ENCODE peak calls at places on chromosomes 4 and X, in ten cellular contexts. One of them, this sample, is unnamed. For H3K9me3, the result is how much of the 10 kb centered on the place peaks cover.

GRCh38 chr4:151865327-151865726 is 104.5 kb upstream of the GATB start:
- DNase-seq in cardiac muscle cell: no peak
- DNase-seq in tibial artery: peak
- DNase-seq in ovary: no peak
- DNase-seq in heart right ventricle: peak
- DNase-seq in left lung: peak
- DNase-seq in fibroblast of lung: no peak
- DNase-seq in pancreas: peak
- DNase-seq in CD8-positive, alpha-beta memory T cell: no peak
- DNase-seq in neural progenitor cell: no peak
- DNase-seq in this sample: no peak

GRCh38 chrX:139890991-139891700 is 41.7 kb downstream of the ATP11C start:
- DNase-seq in cardiac muscle cell: peak
- DNase-seq in tibial artery: no peak
- DNase-seq in ovary: no peak
- DNase-seq in heart right ventricle: no peak
- DNase-seq in left lung: no peak
- DNase-seq in fibroblast of lung: peak
- DNase-seq in pancreas: no peak
- DNase-seq in CD8-positive, alpha-beta memory T cell: no peak
- DNase-seq in neural progenitor cell: no peak
- DNase-seq in this sample: no peak

GRCh38 chr4:107838763-107839162 is 14.0 kb downstream of the SGMS2 start:
- DNase-seq in cardiac muscle cell: peak
- DNase-seq in tibial artery: no peak
- DNase-seq in ovary: no peak
- DNase-seq in heart right ventricle: no peak
- DNase-seq in left lung: no peak
- DNase-seq in fibroblast of lung: no peak
- DNase-seq in pancreas: no peak
- DNase-seq in CD8-positive, alpha-beta memory T cell: no peak
- DNase-seq in neural progenitor cell: no peak
- DNase-seq in this sample: no peak

GRCh38 chrX:41785685-41786084 is 61.7 kb downstream of the GPR82 start:
- DNase-seq in cardiac muscle cell: peak
- DNase-seq in tibial artery: no peak
- DNase-seq in ovary: no peak
- DNase-seq in heart right ventricle: no peak
- DNase-seq in left lung: no peak
- DNase-seq in fibroblast of lung: peak
- DNase-seq in pancreas: no peak
- DNase-seq in CD8-positive, alpha-beta memory T cell: no peak
- DNase-seq in neural progenitor cell: no peak
- DNase-seq in this sample: no peak

GRCh38 chr4:118712872-118713271 is 27.7 kb downstream of the METTL14 start:
- DNase-seq in cardiac muscle cell: no peak
- DNase-seq in tibial artery: no peak
- DNase-seq in ovary: no peak
- DNase-seq in heart right ventricle: no peak
- DNase-seq in left lung: no peak
- DNase-seq in fibroblast of lung: peak
- DNase-seq in pancreas: no peak
- DNase-seq in CD8-positive, alpha-beta memory T cell: no peak
- DNase-seq in neural progenitor cell: no peak
- DNase-seq in this sample: no peak

GRCh38 chrX:74656079-74656745 is 41.8 kb upstream of the RLIM start:
- DNase-seq in cardiac muscle cell: no peak
- DNase-seq in tibial artery: no peak
- DNase-seq in ovary: no peak
- DNase-seq in heart right ventricle: no peak
- DNase-seq in left lung: no peak
- DNase-seq in fibroblast of lung: peak
- DNase-seq in pancreas: no peak
- DNase-seq in CD8-positive, alpha-beta memory T cell: no peak
- DNase-seq in neural progenitor cell: no peak
- DNase-seq in this sample: no peak

GRCh38 chrX:118521435-118521834 is 25.8 kb downstream of the DOCK11 start:
- DNase-seq in cardiac muscle cell: peak
- DNase-seq in tibial artery: no peak
- DNase-seq in ovary: no peak
- DNase-seq in heart right ventricle: no peak
- DNase-seq in left lung: no peak
- DNase-seq in fibroblast of lung: peak
- DNase-seq in pancreas: no peak
- DNase-seq in CD8-positive, alpha-beta memory T cell: no peak
- DNase-seq in neural progenitor cell: no peak
- DNase-seq in this sample: no peak

GRCh38 chr4:19675172-19675811 is 576.4 kb upstream of the SLIT2 start:
- DNase-seq in cardiac muscle cell: peak
- DNase-seq in tibial artery: peak
- DNase-seq in ovary: no peak
- DNase-seq in heart right ventricle: no peak
- DNase-seq in left lung: no peak
- DNase-seq in fibroblast of lung: peak
- DNase-seq in pancreas: no peak
- DNase-seq in CD8-positive, alpha-beta memory T cell: no peak
- DNase-seq in neural progenitor cell: no peak
- DNase-seq in this sample: no peak

GRCh38 chr4:35652197-35652596 is 592.1 kb downstream of the ARAP2 start:
- DNase-seq in cardiac muscle cell: no peak
- DNase-seq in tibial artery: no peak
- DNase-seq in ovary: no peak
- DNase-seq in heart right ventricle: no peak
- DNase-seq in left lung: peak
- DNase-seq in fibroblast of lung: no peak
- DNase-seq in pancreas: no peak
- DNase-seq in CD8-positive, alpha-beta memory T cell: no peak
- DNase-seq in neural progenitor cell: no peak
- DNase-seq in this sample: no peak

GRCh38 chrX:120512627-120513026 is 43.5 kb upstream of the LAMP2 start:
- DNase-seq in cardiac muscle cell: no peak
- DNase-seq in tibial artery: no peak
- DNase-seq in ovary: no peak
- DNase-seq in heart right ventricle: no peak
- DNase-seq in left lung: no peak
- DNase-seq in fibroblast of lung: no peak
- DNase-seq in pancreas: no peak
- DNase-seq in CD8-positive, alpha-beta memory T cell: no peak
- DNase-seq in neural progenitor cell: no peak
- DNase-seq in this sample: no peak

DNA sequence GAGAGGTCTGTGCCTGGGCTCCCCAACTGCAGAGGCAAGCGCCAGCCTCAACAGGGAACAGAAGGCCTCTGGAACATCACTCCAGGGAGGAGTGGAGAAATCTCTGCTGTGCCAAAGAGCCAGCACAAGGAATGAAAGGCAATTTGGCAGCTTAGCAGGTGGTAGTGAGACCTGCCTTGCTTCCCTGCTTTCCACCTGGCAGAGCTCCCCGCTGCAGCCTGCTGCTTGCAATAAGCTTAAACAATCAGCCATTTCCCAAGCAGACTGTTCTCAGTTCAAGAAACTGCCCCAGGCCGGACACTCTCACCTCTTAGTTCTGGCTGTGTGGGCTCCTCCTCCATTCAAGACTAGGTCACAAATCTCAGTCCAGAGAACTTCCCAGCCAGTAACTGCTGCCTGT is 370.6 kb downstream of the MAGEB5 start:
- DNase-seq in cardiac muscle cell: no peak
- DNase-seq in tibial artery: no peak
- DNase-seq in ovary: no peak
- DNase-seq in heart right ventricle: no peak
- DNase-seq in left lung: no peak
- DNase-seq in fibroblast of lung: no peak
- DNase-seq in pancreas: peak
- DNase-seq in CD8-positive, alpha-beta memory T cell: no peak
- DNase-seq in neural progenitor cell: peak
- DNase-seq in this sample: no peak
- H3K9me3 ChIP-seq in cardiac muscle cell: under half
- H3K9me3 ChIP-seq in tibial artery: under half
- H3K9me3 ChIP-seq in ovary: under half
- H3K9me3 ChIP-seq in heart right ventricle: under half
- H3K9me3 ChIP-seq in left lung: under half
- H3K9me3 ChIP-seq in fibroblast of lung: under half
- H3K9me3 ChIP-seq in pancreas: under half
- H3K9me3 ChIP-seq in CD8-positive, alpha-beta memory T cell: under half
- H3K9me3 ChIP-seq in neural progenitor cell: under half
- H3K9me3 ChIP-seq in this sample: under half

DNA sequence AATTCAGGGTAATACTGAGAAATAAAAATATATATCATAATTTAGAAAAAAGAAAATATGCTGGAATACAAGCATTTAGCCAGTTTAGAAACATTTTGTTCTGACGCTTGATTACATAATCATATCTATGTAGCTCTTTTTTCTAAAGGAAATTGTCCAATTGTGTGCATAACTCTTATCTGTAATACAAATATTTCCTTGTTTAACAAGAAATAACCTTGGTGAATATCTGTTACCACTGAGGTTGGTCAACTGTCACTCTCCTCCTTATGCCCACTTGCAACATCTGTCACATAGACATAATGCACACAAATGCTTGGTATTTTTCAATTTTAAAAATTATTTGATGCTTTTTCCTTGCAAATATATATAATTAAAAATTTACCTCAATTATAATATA is 609.7 kb downstream of the TLL1 start:
- DNase-seq in cardiac muscle cell: peak
- DNase-seq in tibial artery: no peak
- DNase-seq in ovary: no peak
- DNase-seq in heart right ventricle: no peak
- DNase-seq in left lung: no peak
- DNase-seq in fibroblast of lung: no peak
- DNase-seq in pancreas: no peak
- DNase-seq in CD8-positive, alpha-beta memory T cell: no peak
- DNase-seq in neural progenitor cell: no peak
- DNase-seq in this sample: no peak
- H3K9me3 ChIP-seq in cardiac muscle cell: under half
- H3K9me3 ChIP-seq in tibial artery: under half
- H3K9me3 ChIP-seq in ovary: under half
- H3K9me3 ChIP-seq in heart right ventricle: under half
- H3K9me3 ChIP-seq in left lung: under half
- H3K9me3 ChIP-seq in fibroblast of lung: under half
- H3K9me3 ChIP-seq in pancreas: under half
- H3K9me3 ChIP-seq in CD8-positive, alpha-beta memory T cell: under half
- H3K9me3 ChIP-seq in neural progenitor cell: under half
- H3K9me3 ChIP-seq in this sample: under half

DNA sequence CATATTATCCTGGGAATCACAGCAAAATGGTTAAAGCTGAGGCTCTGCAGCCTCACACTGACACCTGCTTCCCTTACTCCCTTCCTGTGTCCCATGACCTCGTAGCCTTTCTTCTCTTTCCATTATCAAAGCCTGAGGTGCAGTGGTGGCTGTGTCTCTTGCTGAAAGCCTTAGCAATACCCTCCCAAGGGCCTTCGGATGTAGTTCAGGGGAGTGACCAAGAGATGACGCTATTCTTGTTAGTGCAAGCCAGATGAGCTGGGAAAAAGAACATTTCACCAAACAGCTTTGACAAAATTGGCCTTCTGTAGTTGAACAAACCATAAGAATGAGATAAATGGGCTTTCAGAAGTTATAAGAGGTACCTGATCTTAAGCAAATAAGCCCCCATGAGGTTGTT is 31.6 kb downstream of the SMIM10L2A start:
- DNase-seq in cardiac muscle cell: no peak
- DNase-seq in tibial artery: no peak
- DNase-seq in ovary: no peak
- DNase-seq in heart right ventricle: no peak
- DNase-seq in left lung: no peak
- DNase-seq in fibroblast of lung: no peak
- DNase-seq in pancreas: no peak
- DNase-seq in CD8-positive, alpha-beta memory T cell: no peak
- DNase-seq in neural progenitor cell: no peak
- DNase-seq in this sample: no peak
- H3K9me3 ChIP-seq in cardiac muscle cell: under half
- H3K9me3 ChIP-seq in tibial artery: under half
- H3K9me3 ChIP-seq in ovary: under half
- H3K9me3 ChIP-seq in heart right ventricle: under half
- H3K9me3 ChIP-seq in left lung: under half
- H3K9me3 ChIP-seq in fibroblast of lung: under half
- H3K9me3 ChIP-seq in pancreas: under half
- H3K9me3 ChIP-seq in CD8-positive, alpha-beta memory T cell: under half
- H3K9me3 ChIP-seq in neural progenitor cell: under half
- H3K9me3 ChIP-seq in this sample: under half

DNA sequence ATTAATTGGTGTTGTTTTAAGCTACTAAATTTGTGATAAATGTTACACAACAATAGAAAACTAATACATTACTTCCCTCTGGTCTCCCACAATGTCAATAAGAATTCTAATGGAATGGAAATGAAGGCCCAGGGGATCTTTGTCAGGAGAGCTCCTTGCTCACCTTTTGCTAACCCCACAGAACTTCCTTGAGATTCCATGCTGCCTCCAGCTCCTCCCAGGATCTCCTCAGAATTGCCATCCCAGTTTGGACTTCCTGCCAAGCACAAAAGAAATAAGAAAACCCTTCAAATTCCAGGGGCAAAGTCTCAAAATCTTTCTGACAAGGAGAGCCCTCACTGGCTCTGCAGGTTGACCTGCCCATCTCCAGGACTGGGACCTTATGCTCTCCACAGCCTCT is 43.2 kb downstream of the ITIH6 start:
- DNase-seq in cardiac muscle cell: no peak
- DNase-seq in tibial artery: no peak
- DNase-seq in ovary: no peak
- DNase-seq in heart right ventricle: no peak
- DNase-seq in left lung: no peak
- DNase-seq in fibroblast of lung: no peak
- DNase-seq in pancreas: no peak
- DNase-seq in CD8-positive, alpha-beta memory T cell: no peak
- DNase-seq in neural progenitor cell: no peak
- DNase-seq in this sample: no peak
- H3K9me3 ChIP-seq in cardiac muscle cell: under half
- H3K9me3 ChIP-seq in tibial artery: under half
- H3K9me3 ChIP-seq in ovary: under half
- H3K9me3 ChIP-seq in heart right ventricle: under half
- H3K9me3 ChIP-seq in left lung: under half
- H3K9me3 ChIP-seq in fibroblast of lung: under half
- H3K9me3 ChIP-seq in pancreas: under half
- H3K9me3 ChIP-seq in CD8-positive, alpha-beta memory T cell: under half
- H3K9me3 ChIP-seq in neural progenitor cell: under half
- H3K9me3 ChIP-seq in this sample: under half

GRCh38 chrX:30793075-30793766 is 95.8 kb downstream of the TAB3 start:
- DNase-seq in cardiac muscle cell: no peak
- DNase-seq in tibial artery: no peak
- DNase-seq in ovary: no peak
- DNase-seq in heart right ventricle: no peak
- DNase-seq in left lung: no peak
- DNase-seq in fibroblast of lung: no peak
- DNase-seq in pancreas: no peak
- DNase-seq in CD8-positive, alpha-beta memory T cell: no peak
- DNase-seq in neural progenitor cell: no peak
- DNase-seq in this sample: no peak
- H3K9me3 ChIP-seq in cardiac muscle cell: under half
- H3K9me3 ChIP-seq in tibial artery: under half
- H3K9me3 ChIP-seq in ovary: under half
- H3K9me3 ChIP-seq in heart right ventricle: under half
- H3K9me3 ChIP-seq in left lung: under half
- H3K9me3 ChIP-seq in fibroblast of lung: under half
- H3K9me3 ChIP-seq in pancreas: under half
- H3K9me3 ChIP-seq in CD8-positive, alpha-beta memory T cell: under half
- H3K9me3 ChIP-seq in neural progenitor cell: under half
- H3K9me3 ChIP-seq in this sample: under half

GRCh38 chr4:24969486-24969885 is 56.6 kb upstream of the CCDC149 start:
- DNase-seq in cardiac muscle cell: no peak
- DNase-seq in tibial artery: no peak
- DNase-seq in ovary: no peak
- DNase-seq in heart right ventricle: no peak
- DNase-seq in left lung: no peak
- DNase-seq in fibroblast of lung: no peak
- DNase-seq in pancreas: no peak
- DNase-seq in CD8-positive, alpha-beta memory T cell: no peak
- DNase-seq in neural progenitor cell: no peak
- DNase-seq in this sample: no peak
- H3K9me3 ChIP-seq in cardiac muscle cell: under half
- H3K9me3 ChIP-seq in tibial artery: under half
- H3K9me3 ChIP-seq in ovary: under half
- H3K9me3 ChIP-seq in heart right ventricle: under half
- H3K9me3 ChIP-seq in left lung: under half
- H3K9me3 ChIP-seq in fibroblast of lung: under half
- H3K9me3 ChIP-seq in pancreas: under half
- H3K9me3 ChIP-seq in CD8-positive, alpha-beta memory T cell: under half
- H3K9me3 ChIP-seq in neural progenitor cell: under half
- H3K9me3 ChIP-seq in this sample: under half

This sample was measured in T-helper 17 cell.